ENCODE peak calls at places on chromosomes 11 and 22, in six cellular contexts. L is right atrium auricular region, N is GM13976, D is germinal center, W is heart right ventricle, U is H54. R is an unnamed sample.
A peak's percentile ranks its signal among the peaks of the same experiment; 100 is the strongest.

GRCh38 chr11:1201395-1202153 is 21.3 kb upstream of the MUC5B start:
- DNase-seq in L (no peak), N (no peak), D (no peak), W (no peak), U (no peak), R (no peak)

GRCh38 chr11:93724090-93724489 is 17.2 kb downstream of the TAF1D start:
- DNase-seq in L (no peak), N (no peak), D (no peak), W (no peak), U (no peak), R (no peak)

GRCh38 chr11:72224587-72225410 is at the start of gene INPPL1:
- DNase-seq in L (peak; percentile 58), N (peak; percentile 48), D (no peak), W (peak; percentile 59), U (no peak), R (peak; percentile 86)

GRCh38 chr11:120066738-120067303 is 71.1 kb downstream of the TRIM29 start:
- DNase-seq in L (no peak), N (no peak), D (no peak), W (no peak), U (no peak), R (no peak)

GRCh38 chr11:34190192-34191139 is 85.0 kb downstream of the NAT10 start:
- DNase-seq in L (no peak), N (no peak), D (peak; percentile 31), W (no peak), U (no peak), R (no peak)

GRCh38 chr11:79090191-79090590 is 350.6 kb downstream of the TENM4 start:
- DNase-seq in L (no peak), N (no peak), D (no peak), W (no peak), U (no peak), R (no peak)

GRCh38 chr11:102223859-102224258 is 93.4 kb upstream of the BIRC3 start:
- DNase-seq in L (no peak), N (no peak), D (no peak), W (no peak), U (no peak), R (no peak)

GRCh38 chr11:11856638-11857037 is 14.9 kb downstream of the USP47 start:
- DNase-seq in L (no peak), N (no peak), D (no peak), W (no peak), U (no peak), R (no peak)

GRCh38 chr22:25896098-25896497 is 154.1 kb downstream of the MYO18B start:
- DNase-seq in L (no peak), N (peak; percentile 29), D (no peak), W (no peak), U (no peak), R (no peak)

GRCh38 chr11:1504164-1504563 is 17.6 kb upstream of the MOB2 start:
- DNase-seq in L (no peak), N (no peak), D (no peak), W (no peak), U (no peak), R (no peak)

GRCh38 chr11:44613081-44613628 is 47.7 kb downstream of the CD82 start:
- DNase-seq in L (no peak), N (no peak), D (no peak), W (no peak), U (no peak), R (no peak)

GRCh38 chr11:76699461-76700091 is 29.0 kb upstream of the LRRC32 start:
- DNase-seq in L (no peak), N (no peak), D (no peak), W (no peak), U (no peak), R (no peak)

GRCh38 chr22:44743804-44744211 is 8.6 kb upstream of the ARHGAP8 start:
- DNase-seq in L (no peak), N (no peak), D (no peak), W (no peak), U (no peak), R (peak; percentile 2)

GRCh38 chr22:33438273-33438672 is 380.1 kb upstream of the SYN3 start:
- DNase-seq in L (no peak), N (no peak), D (no peak), W (no peak), U (peak; percentile 61), R (no peak)

GRCh38 chr22:37206118-37206840 is 6.0 kb downstream of the SSTR3 start:
- DNase-seq in L (no peak), N (no peak), D (no peak), W (no peak), U (no peak), R (no peak)

GRCh38 chr11:110525883-110526282 is 96.1 kb downstream of the FDX1 start:
- DNase-seq in L (no peak), N (no peak), D (no peak), W (no peak), U (no peak), R (peak; percentile 18)

GRCh38 chr11:33668468-33668825 is 32.2 kb downstream of the C11orf91 start:
- DNase-seq in L (no peak), N (no peak), D (no peak), W (no peak), U (no peak), R (no peak)

GRCh38 chr11:42422094-42422493 is 889.7 kb upstream of the API5 start:
- DNase-seq in L (no peak), N (no peak), D (no peak), W (no peak), U (no peak), R (no peak)

GRCh38 chr11:110478410-110478809 is 48.7 kb downstream of the FDX1 start:
- DNase-seq in L (no peak), N (no peak), D (no peak), W (no peak), U (no peak), R (no peak)

GRCh38 chr11:111944139-111944538 is 7.0 kb downstream of the DIXDC1 start:
- DNase-seq in L (peak; percentile 62), N (no peak), D (no peak), W (no peak), U (no peak), R (no peak)

GRCh38 chr22:17774206-17774927 is at the start of gene BID:
- DNase-seq in L (no peak), N (peak; percentile 75), D (peak; percentile 81), W (peak; percentile 60), U (peak; percentile 35), R (peak; percentile 82)

GRCh38 chr22:30816413-30816812 is 121.7 kb downstream of the OSBP2 start:
- DNase-seq in L (no peak), N (no peak), D (no peak), W (no peak), U (no peak), R (no peak)

GRCh38 chr11:48109046-48109666 is 107.5 kb upstream of the OR4B1 start:
- DNase-seq in L (no peak), N (peak; percentile 38), D (peak; percentile 57), W (no peak), U (peak; percentile 46), R (no peak)

GRCh38 chr22:30262917-30263741 is 3.5 kb downstream of the OSM start:
- DNase-seq in L (peak; percentile 70), N (peak; percentile 81), D (peak; percentile 74), W (peak; percentile 76), U (no peak), R (peak; percentile 75)

GRCh38 chr22:17198188-17199130 is 20.8 kb downstream of the ADA2 start:
- DNase-seq in L (no peak), N (no peak), D (no peak), W (peak; percentile 71), U (no peak), R (peak; percentile 80)

GRCh38 chr11:44766972-44767278 is 40.2 kb downstream of the TSPAN18 start:
- DNase-seq in L (peak; percentile 60), N (no peak), D (no peak), W (no peak), U (no peak), R (peak; percentile 42)

GRCh38 chr11:8640305-8640932 is 42.0 kb downstream of the TRIM66 start:
- DNase-seq in L (no peak), N (no peak), D (no peak), W (no peak), U (no peak), R (no peak)

GRCh38 chr11:128709402-128709801 is 15.5 kb downstream of the FLI1 start:
- DNase-seq in L (peak; percentile 61), N (no peak), D (no peak), W (no peak), U (no peak), R (no peak)

GRCh38 chr22:32333141-32333768 is 24.4 kb upstream of the RFPL3 start:
- DNase-seq in L (peak; percentile 44), N (no peak), D (no peak), W (no peak), U (no peak), R (no peak)

GRCh38 chr22:46531776-46532175 is 5.6 kb downstream of the CELSR1 start:
- DNase-seq in L (no peak), N (no peak), D (no peak), W (no peak), U (no peak), R (no peak)

GRCh38 chr11:134755535-134755934 is 343.5 kb upstream of the B3GAT1 start:
- DNase-seq in L (peak; percentile 52), N (no peak), D (no peak), W (no peak), U (no peak), R (no peak)

GRCh38 chr22:22955866-22956535 is 68.4 kb downstream of the IGLL5 start:
- DNase-seq in L (peak; percentile 69), N (peak; percentile 65), D (peak; percentile 63), W (no peak), U (peak; percentile 26), R (peak; percentile 77)

GRCh38 chr11:72807789-72808188 is 6.4 kb upstream of the ATG16L2 start:
- DNase-seq in L (no peak), N (no peak), D (no peak), W (no peak), U (no peak), R (no peak)

GRCh38 chr11:7927635-7928034 is 3.4 kb downstream of the OR10A6 start:
- DNase-seq in L (no peak), N (no peak), D (no peak), W (no peak), U (no peak), R (no peak)

GRCh38 chr11:46361283-46362145 is 14.3 kb downstream of the DGKZ start:
- DNase-seq in L (peak; percentile 80), N (peak; percentile 96), D (peak; percentile 91), W (peak; percentile 74), U (no peak), R (peak; percentile 92)